ENCODE peak calls at places on chromosomes 13 and 19, in four cellular contexts. B, K, C and T are unnamed samples.

GRCh38 chr19:51970718-51971117 is 15.9 kb downstream of the ZNF350 start:
- DNase-seq in B (no peak), C (no peak), K (no peak), T (no peak)

GRCh38 chr13:24032252-24032651 is 128.3 kb upstream of the SPATA13 start:
- DNase-seq in C (no peak), K (no peak), B (no peak), T (no peak)

GRCh38 chr19:48330012-48330681 is 4.8 kb downstream of the EMP3 start:
- DNase-seq in K (peak; percentile 79), C (peak; percentile 87), B (no peak), T (no peak)

GRCh38 chr19:24140591-24140990 is 53.6 kb downstream of the ZNF254 start:
- DNase-seq in B (no peak), K (no peak), C (no peak), T (no peak)

GRCh38 chr13:111129465-111130110 is 14.5 kb downstream of the ARHGEF7 start:
- DNase-seq in C (no peak), B (no peak), K (no peak), T (no peak)

GRCh38 chr13:26601669-26602068 is 44.2 kb downstream of the WASF3 start:
- DNase-seq in K (no peak), C (no peak), B (no peak), T (no peak)

GRCh38 chr13:85373322-85373721 is 425.9 kb downstream of the SLITRK6 start:
- DNase-seq in K (no peak), C (no peak), B (no peak), T (no peak)

GRCh38 chr19:44955500-44956439 is 590 bp downstream of the CLPTM1 start:
- DNase-seq in B (no peak), C (peak; percentile 36), K (no peak), T (no peak)

GRCh38 chr19:45439569-45440258 is 16.0 kb upstream of the ERCC1 start:
- DNase-seq in K (no peak), B (peak; percentile 74), C (peak; percentile 91), T (no peak)

GRCh38 chr13:57326532-57326931 is 159.5 kb downstream of the PRR20E start:
- DNase-seq in B (no peak), C (no peak), K (no peak), T (no peak)

GRCh38 chr13:34942732-34943674 is 933 bp downstream of the NBEA start:
- DNase-seq in C (peak; percentile 56), B (peak; percentile 4), K (no peak), T (peak; percentile 2)

GRCh38 chr19:2240881-2241760 is 4.5 kb downstream of the SF3A2 start:
- DNase-seq in B (no peak), C (no peak), K (no peak), T (no peak)

GRCh38 chr19:2239771-2240770 is 3.4 kb downstream of the SF3A2 start:
- DNase-seq in K (no peak), C (no peak), B (no peak), T (no peak)

GRCh38 chr19:2237051-2237868 is 636 bp downstream of the SF3A2 start:
- DNase-seq in C (no peak), B (no peak), K (no peak), T (no peak)

GRCh38 chr19:2237869-2238153 is 1.2 kb downstream of the SF3A2 start:
- DNase-seq in K (no peak), B (no peak), C (no peak), T (no peak)

DNA sequence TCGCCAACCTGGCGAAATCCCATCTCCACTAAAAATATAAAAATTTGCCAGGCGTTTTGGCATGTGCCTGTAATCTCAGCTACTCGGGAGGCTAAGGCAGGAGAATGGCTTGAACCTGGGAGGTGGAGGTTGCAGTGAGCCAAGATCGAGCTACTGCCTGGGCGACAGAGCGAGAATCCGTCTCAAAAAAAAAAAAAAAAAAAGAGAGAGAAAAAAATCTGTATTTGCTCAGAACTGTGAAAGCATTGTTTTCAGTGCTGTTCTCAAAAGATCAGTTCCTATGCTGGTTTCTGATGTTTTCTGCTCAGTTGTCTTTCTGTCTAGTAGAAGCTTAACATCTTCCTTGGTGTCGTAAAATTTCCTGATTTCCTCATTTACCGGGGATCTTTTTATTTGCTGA is 2.5 kb downstream of the SF3A2 start:
- DNase-seq in K (no peak), C (no peak), B (no peak), T (no peak)
- TF ChIP-seq POLR2A in K (no peak), C (no peak), B (no peak), T (no peak)

GRCh38 chr19:12162513-12162881 is 399 bp upstream of the ZNF136 start:
- DNase-seq in B (no peak), K (no peak), C (no peak), T (no peak)

GRCh38 chr19:12163841-12164240 is 945 bp downstream of the ZNF136 start:
- DNase-seq in B (no peak), C (peak; percentile 21), K (no peak), T (no peak)

GRCh38 chr19:12166596-12166995 is 3.7 kb downstream of the ZNF136 start:
- DNase-seq in B (no peak), K (no peak), C (no peak), T (peak; percentile 23)

GRCh38 chr19:12159773-12160414 is 3.0 kb upstream of the ZNF136 start:
- DNase-seq in B (no peak), K (no peak), C (no peak), T (no peak)

DNA sequence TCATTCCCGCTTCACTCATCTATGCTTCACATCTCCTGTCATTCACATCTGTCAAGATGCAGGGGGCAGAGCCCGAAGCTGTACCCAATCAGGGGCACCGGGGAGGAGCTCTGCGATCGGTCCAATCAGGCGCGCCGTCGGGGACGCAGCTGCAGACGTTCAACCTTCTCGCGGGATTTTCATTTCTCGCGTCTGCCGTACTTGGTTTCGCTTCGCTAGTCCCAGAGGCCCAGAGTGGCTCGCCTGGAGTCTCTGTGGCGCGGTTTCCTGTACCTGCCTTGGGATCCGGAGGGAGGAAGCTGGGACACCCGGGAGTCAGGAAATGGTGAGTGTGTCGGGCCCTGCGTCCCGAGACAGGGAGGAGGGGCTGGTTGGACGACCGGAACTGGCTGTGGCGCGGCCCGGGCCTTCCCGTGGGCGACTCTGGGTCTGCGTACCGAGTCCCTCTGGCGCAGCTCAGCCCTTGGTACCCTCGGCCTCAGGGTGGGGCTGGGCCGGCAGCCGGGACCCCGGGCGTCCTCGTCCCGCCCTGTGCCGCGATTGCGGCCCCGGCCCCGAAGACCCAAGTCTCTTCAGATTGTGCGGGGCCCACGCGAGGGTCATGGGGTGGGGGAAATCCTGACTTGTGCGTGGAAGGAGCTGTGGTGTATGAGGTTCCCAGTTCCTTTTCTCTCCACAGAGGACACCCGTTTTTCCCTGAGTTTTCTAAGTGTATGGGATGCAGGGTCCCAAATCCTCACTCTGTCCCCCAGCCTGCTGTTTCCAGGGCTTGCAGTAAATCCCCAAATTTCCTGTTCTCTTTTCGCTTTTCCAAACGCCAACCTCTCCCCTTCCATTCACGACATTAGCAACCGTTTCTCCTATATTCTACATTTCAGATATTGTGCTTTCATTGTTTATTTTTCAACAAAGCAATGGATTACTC is at the start of gene ZNF136:
- DNase-seq in K (peak; percentile 93), C (peak; percentile 96), B (peak; percentile 86), T (peak; percentile 95)
- TF ChIP-seq POLR2A in K (peak; percentile 11), C (peak; percentile 93), B (no peak), T (peak; percentile 37)

GRCh38 chr13:113822266-113822665 is 41.6 kb downstream of the GAS6 start:
- DNase-seq in C (no peak), K (no peak), B (no peak), T (no peak)

GRCh38 chr13:113821847-113822246 is 42.0 kb downstream of the GAS6 start:
- DNase-seq in C (no peak), K (no peak), B (no peak), T (no peak)

GRCh38 chr13:113819341-113819730 is 44.5 kb downstream of the GAS6 start:
- DNase-seq in B (no peak), C (no peak), K (no peak), T (no peak)

GRCh38 chr13:113819731-113820715 is 43.9 kb downstream of the GAS6 start:
- DNase-seq in B (no peak), C (no peak), K (no peak), T (no peak)

GRCh38 chr13:113820813-113821651 is 42.8 kb downstream of the GAS6 start:
- DNase-seq in K (peak; percentile 94), C (peak; percentile 87), B (peak; percentile 40), T (peak; percentile 100)
- TF ChIP-seq POLR2A in K (no peak), C (peak; percentile 67), B (no peak), T (peak; percentile 19)

GRCh38 chr19:13951043-13951442 is 1.3 kb upstream of the DCAF15 start:
- DNase-seq in B (no peak), K (no peak), C (no peak), T (no peak)

GRCh38 chr19:13953021-13953531 is 767 bp downstream of the DCAF15 start:
- DNase-seq in K (peak; percentile 34), C (no peak), B (peak; percentile 35), T (peak; percentile 64)

GRCh38 chr19:13954185-13954584 is 1.9 kb downstream of the DCAF15 start:
- DNase-seq in C (no peak), B (no peak), K (no peak), T (no peak)

GRCh38 chr19:13951799-13952153 is 533 bp upstream of the DCAF15 start:
- DNase-seq in K (no peak), C (no peak), B (no peak), T (no peak)

DNA sequence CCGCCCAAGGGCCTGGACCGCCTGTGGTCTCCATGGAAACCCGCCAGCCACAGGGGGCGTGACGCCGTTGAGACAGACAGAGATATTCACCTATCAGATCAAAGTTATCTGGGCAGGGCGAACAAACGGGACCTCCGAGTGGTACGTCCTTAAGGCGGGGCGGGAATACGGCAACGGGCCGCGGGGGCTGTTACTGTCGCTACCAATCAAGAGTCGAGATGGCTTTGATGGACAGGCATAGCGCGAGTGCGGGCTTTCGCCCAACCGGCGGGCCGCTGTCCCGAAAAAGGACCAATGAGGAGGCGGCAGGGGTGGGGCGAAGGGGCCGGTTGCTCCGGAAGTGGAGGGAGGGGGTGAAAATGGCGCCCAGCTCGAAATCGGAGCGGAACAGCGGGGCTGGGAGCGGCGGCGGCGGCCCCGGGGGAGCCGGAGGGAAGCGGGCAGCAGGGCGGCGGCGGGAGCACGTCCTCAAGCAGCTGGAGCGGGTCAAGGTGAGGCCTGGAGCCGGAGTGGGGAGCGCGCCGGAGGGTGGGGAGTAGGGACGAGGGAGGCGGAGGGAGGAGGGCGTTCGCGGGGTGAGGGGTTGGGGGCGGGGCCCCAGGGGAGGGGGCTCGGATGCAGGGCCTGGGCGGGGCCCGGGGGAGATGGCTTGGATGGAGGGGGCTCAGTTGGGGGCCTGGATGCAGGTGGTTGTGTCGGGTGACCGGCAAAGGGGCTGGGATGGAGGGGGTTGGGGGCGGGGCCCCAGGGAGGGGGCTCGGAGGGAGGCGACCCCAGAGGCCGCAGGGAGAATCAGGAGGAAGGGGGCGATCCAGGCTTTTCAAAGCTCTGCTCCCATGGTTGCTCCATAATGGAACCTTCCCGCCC is at the start of gene DCAF15:
- DNase-seq in C (peak; percentile 100), B (peak; percentile 98), K (peak; percentile 99), T (peak; percentile 99)
- TF ChIP-seq POLR2A in C (peak; percentile 22), B (peak; percentile 45), K (no peak), T (peak; percentile 62)

GRCh38 chr19:19651076-19651475 is 7.6 kb upstream of the GMIP start:
- DNase-seq in B (no peak), K (no peak), C (no peak), T (no peak)
- TF ChIP-seq POLR2A in B (no peak), K (no peak), C (no peak), T (no peak)

GRCh38 chr19:50476224-50476942 is at the start of the genes EMC10 and GARIN5A:
- DNase-seq in B (peak; percentile 99), C (peak; percentile 92), K (peak; percentile 78), T (peak; percentile 99)
- TF ChIP-seq POLR2A in B (peak; percentile 96), C (peak; percentile 72), K (no peak), T (peak; percentile 88)

GRCh38 chr13:44692173-44692713 is 116.1 kb upstream of the TSC22D1 start:
- DNase-seq in K (no peak), B (no peak), C (no peak), T (no peak)
- TF ChIP-seq POLR2A in K (no peak), B (peak; percentile 26), C (no peak), T (peak; percentile 32)